ENCODE peak calls at places on chromosomes 7 and 10, in eight cellular contexts. X, G, F, K, Y, W, T and U are unnamed samples.

GRCh38 chr10:103651783-103652476 is 158.4 kb downstream of the NEURL1 start:
- DNase-seq in K (no peak), T (no peak), W (no peak), X (no peak), G (no peak), F (peak), Y (no peak), U (no peak)

GRCh38 chr10:12350167-12350872 is 973 bp downstream of the CAMK1D start:
- DNase-seq in X (peak), K (peak), F (peak), T (peak), Y (peak), W (peak), G (peak), U (peak)

GRCh38 chr7:39238209-39238869 is 260.6 kb downstream of the POU6F2 start:
- DNase-seq in W (no peak), T (no peak), K (no peak), G (no peak), F (no peak), Y (no peak), X (no peak), U (no peak)

GRCh38 chr10:120600871-120601644 is 144.0 kb downstream of the PLPP4 start:
- DNase-seq in T (peak), X (no peak), W (no peak), G (no peak), Y (no peak), F (peak), K (no peak), U (peak)

GRCh38 chr7:325051-325798 is 35.3 kb downstream of the FOXL3 start:
- DNase-seq in X (no peak), G (no peak), Y (no peak), W (no peak), F (no peak), K (no peak), T (no peak), U (no peak)

GRCh38 chr7:133940368-133940767 is 186.8 kb upstream of the LRGUK start:
- DNase-seq in Y (no peak), T (no peak), G (no peak), X (no peak), W (no peak), F (no peak), K (no peak), U (no peak)

GRCh38 chr7:2420216-2420933 is 17.0 kb downstream of the CHST12 start:
- DNase-seq in T (no peak), F (no peak), Y (no peak), K (no peak), X (no peak), G (no peak), W (no peak), U (no peak)

GRCh38 chr10:128863823-128864405 is 603.1 kb upstream of the MGMT start:
- DNase-seq in W (no peak), Y (no peak), F (no peak), K (no peak), X (no peak), T (no peak), G (no peak), U (no peak)

GRCh38 chr10:3131098-3131497 is 41.5 kb downstream of the PITRM1 start:
- DNase-seq in G (no peak), X (no peak), F (no peak), Y (no peak), T (no peak), W (no peak), K (no peak), U (peak)

GRCh38 chr7:132065193-132065972 is 509.0 kb upstream of the PODXL start:
- DNase-seq in X (no peak), K (no peak), G (peak), F (peak), Y (peak), W (no peak), T (no peak), U (peak)